ENCODE peak calls at places on chromosomes 2 and 18, in eight cellular contexts. Q is adipocyte, C is endothelial cell of umbilical vein, J is uterus, Y is K562, A is PC-9, L is HepG2, D is psoas muscle. M is an unnamed sample.

GRCh38 chr2:175323162-175323561 is 141.7 kb upstream of the ATP5MC3 start:
- DNase-seq in Q (no peak), C (no peak), J (no peak), Y (no peak), A (no peak), L (no peak), D (no peak), M (no peak)

GRCh38 chr2:83602753-83603152 is 856.3 kb downstream of the SUCLG1 start:
- DNase-seq in Q (no peak), C (no peak), J (no peak), Y (no peak), A (no peak), L (no peak), D (no peak), M (no peak)

GRCh38 chr2:176753752-176754474 is 458.7 kb upstream of the HNRNPA3 start:
- DNase-seq in Q (no peak), C (no peak), J (no peak), Y (no peak), A (no peak), L (no peak), D (peak; percentile 53), M (no peak)

GRCh38 chr2:120398961-120399888 is 53.3 kb downstream of the INHBB start:
- DNase-seq in Q (peak; percentile 24), C (no peak), J (no peak), Y (no peak), A (peak; percentile 97), L (peak; percentile 98), D (peak; percentile 32), M (peak; percentile 60)

GRCh38 chr18:13245481-13246000 is 27.0 kb downstream of the LDLRAD4 start:
- DNase-seq in Q (no peak), C (no peak), J (no peak), Y (no peak), A (no peak), L (no peak), D (no peak), M (peak; percentile 22)

GRCh38 chr2:25528173-25528572 is 145.2 kb downstream of the DTNB start:
- DNase-seq in Q (peak; percentile 74), C (no peak), J (no peak), Y (no peak), A (no peak), L (no peak), D (no peak), M (peak; percentile 67)

GRCh38 chr2:96151595-96152300 is 6.5 kb upstream of the DUSP2 start:
- DNase-seq in Q (no peak), C (no peak), J (no peak), Y (no peak), A (no peak), L (no peak), D (no peak), M (no peak)

GRCh38 chr2:226303707-226304106 is 495.9 kb downstream of the IRS1 start:
- DNase-seq in Q (no peak), C (no peak), J (no peak), Y (no peak), A (no peak), L (no peak), D (no peak), M (no peak)

GRCh38 chr18:74184875-74185274 is 36.6 kb downstream of the TIMM21 start:
- DNase-seq in Q (no peak), C (no peak), J (no peak), Y (no peak), A (peak; percentile 73), L (no peak), D (no peak), M (no peak)

GRCh38 chr2:31729442-31730092 is 148.8 kb upstream of the SRD5A2 start:
- DNase-seq in Q (peak; percentile 62), C (peak; percentile 7), J (no peak), Y (peak; percentile 31), A (peak; percentile 3), L (peak; percentile 60), D (no peak), M (no peak)

GRCh38 chr2:170155022-170155722 is 22.8 kb upstream of the MYO3B start:
- DNase-seq in Q (peak; percentile 31), C (peak; percentile 95), J (no peak), Y (peak; percentile 61), A (no peak), L (no peak), D (no peak), M (no peak)

GRCh38 chr2:204900910-204901309 is 355.6 kb downstream of the PARD3B start:
- DNase-seq in Q (no peak), C (no peak), J (no peak), Y (no peak), A (peak; percentile 7), L (peak; percentile 55), D (peak; percentile 49), M (no peak)

GRCh38 chr2:187470698-187471097 is 22.6 kb upstream of the CALCRL start:
- DNase-seq in Q (no peak), C (no peak), J (no peak), Y (no peak), A (no peak), L (no peak), D (no peak), M (no peak)

GRCh38 chr2:25491966-25492532 is 150.3 kb upstream of the DNMT3A start:
- DNase-seq in Q (peak; percentile 69), C (peak; percentile 79), J (no peak), Y (no peak), A (no peak), L (peak; percentile 48), D (no peak), M (no peak)

GRCh38 chr2:64212346-64212745 is 68.1 kb upstream of the PELI1 start:
- DNase-seq in Q (peak; percentile 66), C (no peak), J (no peak), Y (no peak), A (no peak), L (no peak), D (no peak), M (peak; percentile 49)

GRCh38 chr2:45883601-45884000 is 232.1 kb downstream of the PRKCE start:
- DNase-seq in Q (no peak), C (no peak), J (no peak), Y (no peak), A (no peak), L (no peak), D (no peak), M (no peak)

GRCh38 chr2:24517247-24517646 is 26.2 kb downstream of the NCOA1 start:
- DNase-seq in Q (no peak), C (no peak), J (no peak), Y (no peak), A (no peak), L (no peak), D (no peak), M (no peak)

GRCh38 chr2:173239644-173240043 is 115.0 kb upstream of the CDCA7 start:
- DNase-seq in Q (no peak), C (no peak), J (no peak), Y (no peak), A (no peak), L (no peak), D (no peak), M (peak; percentile 19)

GRCh38 chr2:216555274-216555673 is 56.6 kb downstream of the RPL37A start:
- DNase-seq in Q (peak; percentile 73), C (peak; percentile 42), J (no peak), Y (no peak), A (peak; percentile 31), L (no peak), D (peak; percentile 68), M (no peak)

GRCh38 chr2:19848952-19849351 is 52.8 kb downstream of the TTC32 start:
- DNase-seq in Q (no peak), C (no peak), J (no peak), Y (no peak), A (no peak), L (no peak), D (no peak), M (no peak)

GRCh38 chr2:129738799-129739198 is 240.7 kb upstream of the RAB6C start:
- DNase-seq in Q (no peak), C (no peak), J (no peak), Y (no peak), A (no peak), L (no peak), D (no peak), M (no peak)

GRCh38 chr2:134327367-134327766 is 73.5 kb downstream of the MGAT5 start:
- DNase-seq in Q (peak; percentile 74), C (no peak), J (no peak), Y (no peak), A (no peak), L (no peak), D (no peak), M (no peak)

DNA sequence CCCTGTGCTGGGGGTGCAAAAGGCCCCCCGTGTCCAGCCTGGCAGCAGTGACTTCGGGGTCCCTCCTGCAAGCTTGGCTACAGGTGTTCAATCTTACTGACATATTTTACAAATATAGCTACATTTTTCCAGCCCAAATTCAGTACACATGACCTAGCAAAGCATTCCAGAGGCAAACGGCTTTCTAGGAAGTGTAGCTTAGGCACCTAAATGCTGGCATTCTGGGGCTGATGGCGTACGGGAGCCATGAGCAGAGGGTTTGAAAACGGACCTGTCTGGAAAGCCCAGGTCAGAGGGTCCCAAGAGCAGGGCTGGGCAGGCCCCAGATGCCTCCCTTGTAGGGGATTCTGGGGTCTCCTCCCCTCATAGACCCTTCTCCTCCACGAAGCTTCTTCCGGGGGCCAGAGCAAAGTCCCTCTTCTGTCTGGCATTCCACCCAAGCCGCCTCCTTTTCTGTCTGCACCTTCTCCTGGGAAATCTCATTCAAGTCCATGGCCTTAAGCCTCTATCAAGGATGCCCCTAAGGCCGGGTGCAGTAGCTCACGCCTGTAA is 63.3 kb upstream of the ASAP2 start:
- DNase-seq in Q (no peak), C (no peak), J (no peak), Y (no peak), A (no peak), L (no peak), D (no peak), M (no peak)
- H3K4me3 ChIP-seq in Q (peak overlapping the region; percentile 68), C (no peak overlapping the region), J (no peak overlapping the region), Y (peak overlapping the region; percentile 5), A (peak overlapping the region; percentile 23), L (peak overlapping the region; percentile 61), D (peak overlapping the region; percentile 39), M (no peak overlapping the region)

GRCh38 chr18:79736846-79737245 is 57.2 kb downstream of the CTDP1 start:
- DNase-seq in Q (no peak), C (no peak), J (no peak), Y (no peak), A (no peak), L (no peak), D (no peak), M (no peak)
- H3K36me3 ChIP-seq in Q (peaks cover 88% of the 10 kb centered on the region), C (peaks cover 15% of the 10 kb centered on the region), J (no peaks in the 10 kb centered on the region), Y (peaks cover 28% of the 10 kb centered on the region), A (peaks cover 8% of the 10 kb centered on the region), L (peaks cover 15% of the 10 kb centered on the region), D (peaks cover 53% of the 10 kb centered on the region), M (peaks cover 70% of the 10 kb centered on the region)

GRCh38 chr2:38443021-38443541 is 66.0 kb upstream of the ATL2 start:
- DNase-seq in Q (peak; percentile 14), C (no peak), J (peak; percentile 57), Y (no peak), A (peak; percentile 62), L (no peak), D (no peak), M (peak; percentile 79)
- H3K4me1 ChIP-seq in Q (peaks cover 11% of the 10 kb centered on the region), C (no peaks in the 10 kb centered on the region), J (no peaks in the 10 kb centered on the region), Y (peaks cover 20% of the 10 kb centered on the region), A (peaks cover 50% of the 10 kb centered on the region), L (peaks cover 38% of the 10 kb centered on the region), D (peaks cover 10% of the 10 kb centered on the region), M (peaks cover 21% of the 10 kb centered on the region)

DNA sequence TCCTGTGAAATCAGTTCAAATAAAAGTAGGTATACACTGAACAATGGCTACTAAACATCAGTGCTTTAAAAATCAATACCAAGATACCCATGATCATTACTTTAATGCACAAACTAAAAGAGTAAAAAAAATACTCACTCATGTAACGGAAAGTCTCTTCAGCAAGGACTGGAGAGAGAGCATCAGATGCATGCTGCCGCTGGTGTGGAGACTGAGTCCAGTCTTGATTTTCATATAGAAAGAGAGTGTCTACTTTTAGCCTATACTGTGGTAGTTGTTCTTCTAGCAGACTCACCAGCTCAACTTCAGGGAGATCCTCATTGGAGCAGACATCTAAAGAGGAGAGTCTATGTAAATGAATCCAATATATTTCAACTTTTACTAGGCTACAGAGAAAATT is 44.0 kb downstream of the TRAK2 start:
- DNase-seq in Q (no peak), C (no peak), J (no peak), Y (peak; percentile 36), A (no peak), L (no peak), D (no peak), M (no peak)
- H3K4me3 ChIP-seq in Q (peak overlapping the region; percentile 48), C (no peak overlapping the region), J (no peak overlapping the region), Y (peak overlapping the region; percentile 37), A (no peak overlapping the region), L (no peak overlapping the region), D (peak overlapping the region; percentile 50), M (no peak overlapping the region)

M was measured in SJSA1.